ENCODE peak calls at places on chromosome 3, in five cellular contexts. O is heart left ventricle, P is AG10803, F is psoas muscle, H is cardiac fibroblast. M is an unnamed sample.
A peak's percentile ranks its signal among the peaks of the same experiment; 100 is the strongest.

GRCh38 chr3:32577621-32578556 is 7.2 kb upstream of the DYNC1LI1 start:
- DNase-seq in O (no peak), P (peak; percentile 69), F (no peak), H (peak; percentile 73), M (no peak)

GRCh38 chr3:180250172-180250571 is 213.4 kb upstream of the PEX5L start:
- DNase-seq in O (no peak), P (peak; percentile 22), F (no peak), H (no peak), M (no peak)

GRCh38 chr3:120049881-120050539 is 44.2 kb downstream of the GSK3B start:
- DNase-seq in O (no peak), P (no peak), F (no peak), H (no peak), M (no peak)

GRCh38 chr3:31488475-31489017 is 44.2 kb upstream of the STT3B start:
- DNase-seq in O (no peak), P (no peak), F (no peak), H (no peak), M (no peak)

GRCh38 chr3:194787650-194788049 is 102.0 kb downstream of the FAM43A start:
- DNase-seq in O (no peak), P (no peak), F (no peak), H (no peak), M (no peak)

GRCh38 chr3:78140866-78141658 is 1101.2 kb downstream of the ROBO2 start:
- DNase-seq in O (no peak), P (peak; percentile 13), F (no peak), H (peak; percentile 27), M (peak; percentile 54)

GRCh38 chr3:64290864-64291263 is 65.6 kb upstream of the PRICKLE2 start:
- DNase-seq in O (no peak), P (peak; percentile 27), F (no peak), H (peak; percentile 19), M (no peak)

GRCh38 chr3:157573780-157574378 is 70.7 kb upstream of the VEPH1 start:
- DNase-seq in O (no peak), P (no peak), F (no peak), H (peak; percentile 27), M (no peak)

GRCh38 chr3:31793821-31794220 is 187.2 kb downstream of the OSBPL10 start:
- DNase-seq in O (no peak), P (no peak), F (no peak), H (no peak), M (no peak)

GRCh38 chr3:107689355-107689754 is 166.6 kb downstream of the BBX start:
- DNase-seq in O (no peak), P (no peak), F (no peak), H (no peak), M (no peak)

GRCh38 chr3:188197388-188197847 is 43.5 kb downstream of the LPP start:
- DNase-seq in O (no peak), P (no peak), F (no peak), H (no peak), M (no peak)

GRCh38 chr3:16802382-16802781 is 82.4 kb upstream of the PLCL2 start:
- DNase-seq in O (no peak), P (no peak), F (no peak), H (no peak), M (no peak)

GRCh38 chr3:30458376-30458775 is 148.0 kb upstream of the TGFBR2 start:
- DNase-seq in O (no peak), P (peak; percentile 40), F (no peak), H (peak; percentile 55), M (no peak)

GRCh38 chr3:179668429-179668828 is 15.6 kb downstream of the USP13 start:
- DNase-seq in O (no peak), P (no peak), F (no peak), H (no peak), M (no peak)

GRCh38 chr3:28651159-28651558 is 302.5 kb upstream of the AZI2 start:
- DNase-seq in O (no peak), P (no peak), F (no peak), H (peak; percentile 21), M (no peak)

GRCh38 chr3:73653877-73654276 is 29.1 kb upstream of the PDZRN3 start:
- DNase-seq in O (no peak), P (peak; percentile 75), F (no peak), H (peak; percentile 23), M (peak; percentile 34)

GRCh38 chr3:32391643-32392529 is at the start of gene CMTM7:
- DNase-seq in O (peak; percentile 87), P (peak; percentile 49), F (peak; percentile 71), H (peak; percentile 74), M (no peak)

GRCh38 chr3:105984837-105985236 is 116.0 kb upstream of the CBLB start:
- DNase-seq in O (no peak), P (no peak), F (no peak), H (no peak), M (no peak)

GRCh38 chr3:186818956-186819355 is 12.7 kb upstream of the RFC4 start:
- DNase-seq in O (no peak), P (no peak), F (no peak), H (no peak), M (no peak)
- H3K4me3 ChIP-seq in O (no peak overlapping the region), P (no peak overlapping the region), F (no peak overlapping the region), H (no peak overlapping the region), M (no peak overlapping the region)

GRCh38 chr3:46713048-46713897 is 4.4 kb downstream of the PRSS50 start:
- DNase-seq in O (peak; percentile 34), P (no peak), F (no peak), H (no peak), M (no peak)
- TF ChIP-seq CTCF in O (no peak), P (no peak), F (no peak), H (no peak), M (no peak)

GRCh38 chr3:172561894-172562664 is 38.8 kb upstream of the TNFSF10 start:
- DNase-seq in O (no peak), P (no peak), F (no peak), H (no peak), M (no peak)
- H3K4me3 ChIP-seq in O (peak overlapping the region; percentile 19), P (no peak overlapping the region), F (peak overlapping the region; percentile 6), H (no peak overlapping the region), M (no peak overlapping the region)

GRCh38 chr3:71690222-71690821 is 34.9 kb downstream of the EIF4E3 start:
- DNase-seq in O (no peak), P (peak; percentile 93), F (peak; percentile 30), H (peak; percentile 90), M (no peak)

GRCh38 chr3:71692139-71692538 is 33.1 kb downstream of the EIF4E3 start:
- DNase-seq in O (no peak), P (no peak), F (no peak), H (no peak), M (no peak)

GRCh38 chr3:71685686-71686085 is 39.5 kb downstream of the EIF4E3 start:
- DNase-seq in O (no peak), P (no peak), F (no peak), H (no peak), M (no peak)

GRCh38 chr3:71688121-71688520 is 37.1 kb downstream of the EIF4E3 start:
- DNase-seq in O (no peak), P (no peak), F (no peak), H (no peak), M (no peak)

DNA sequence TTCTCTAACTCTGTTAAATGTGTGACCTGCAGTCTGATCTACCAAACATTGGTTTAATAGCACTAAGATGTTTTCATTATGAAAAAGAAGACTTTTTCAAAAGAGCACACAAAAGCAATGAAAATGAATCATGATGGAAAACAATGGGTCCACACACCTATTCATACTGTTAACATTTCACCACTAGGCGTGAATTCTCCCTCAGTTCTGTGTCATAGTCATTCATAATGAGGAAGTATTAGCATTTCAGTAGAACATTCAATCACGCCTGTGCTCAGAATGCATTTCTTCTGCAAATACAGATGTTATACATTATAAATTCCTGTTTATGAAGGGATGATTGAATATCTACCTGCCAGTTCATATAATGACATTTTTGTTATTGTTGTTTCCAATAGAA is 35.9 kb downstream of the EIF4E3 start:
- DNase-seq in O (no peak), P (no peak), F (no peak), H (no peak), M (no peak)
- TF ChIP-seq CTCF in O (no peak), P (no peak), F (no peak), H (no peak), M (no peak)

DNA sequence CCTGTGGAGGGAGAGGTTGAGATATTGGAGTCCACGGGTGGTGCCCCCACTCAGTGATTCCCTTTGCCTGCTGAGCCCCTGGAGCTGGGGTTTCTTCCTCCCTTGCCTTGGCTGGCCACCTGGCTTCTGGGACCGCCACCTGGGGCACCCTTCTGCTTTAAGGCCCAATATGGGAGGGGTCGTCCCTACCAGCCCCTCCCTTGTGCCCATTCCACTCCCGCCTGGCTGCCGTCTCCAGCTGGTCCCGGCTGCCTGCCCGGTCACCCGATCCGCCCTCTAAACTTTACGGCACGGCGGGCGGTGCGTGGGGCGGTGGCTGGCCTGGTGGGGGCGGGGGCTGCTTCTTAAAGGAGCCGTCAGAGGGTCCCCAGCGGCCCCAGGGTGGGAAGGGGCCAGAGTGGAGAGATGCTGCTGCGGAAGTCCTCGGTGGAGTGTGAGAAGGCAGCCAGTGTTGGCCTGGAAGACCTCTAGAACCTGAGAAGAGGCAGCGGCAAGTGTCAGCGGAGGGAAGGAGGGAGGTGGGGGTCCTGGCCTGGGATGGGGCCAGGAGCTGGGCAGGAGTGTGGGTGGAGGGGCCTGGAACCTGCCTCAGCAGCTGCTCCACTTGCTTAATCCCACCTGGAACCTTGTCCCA is 1.6 kb upstream of the SEMA3B start:
- DNase-seq in O (peak; percentile 88), P (no peak), F (peak; percentile 72), H (peak; percentile 54), M (no peak)
- H3K4me3 ChIP-seq in O (peak overlapping the region; percentile 54), P (peak overlapping the region; percentile 72), F (peak overlapping the region; percentile 72), H (peak overlapping the region; percentile 55), M (peak overlapping the region; percentile 51)

DNA sequence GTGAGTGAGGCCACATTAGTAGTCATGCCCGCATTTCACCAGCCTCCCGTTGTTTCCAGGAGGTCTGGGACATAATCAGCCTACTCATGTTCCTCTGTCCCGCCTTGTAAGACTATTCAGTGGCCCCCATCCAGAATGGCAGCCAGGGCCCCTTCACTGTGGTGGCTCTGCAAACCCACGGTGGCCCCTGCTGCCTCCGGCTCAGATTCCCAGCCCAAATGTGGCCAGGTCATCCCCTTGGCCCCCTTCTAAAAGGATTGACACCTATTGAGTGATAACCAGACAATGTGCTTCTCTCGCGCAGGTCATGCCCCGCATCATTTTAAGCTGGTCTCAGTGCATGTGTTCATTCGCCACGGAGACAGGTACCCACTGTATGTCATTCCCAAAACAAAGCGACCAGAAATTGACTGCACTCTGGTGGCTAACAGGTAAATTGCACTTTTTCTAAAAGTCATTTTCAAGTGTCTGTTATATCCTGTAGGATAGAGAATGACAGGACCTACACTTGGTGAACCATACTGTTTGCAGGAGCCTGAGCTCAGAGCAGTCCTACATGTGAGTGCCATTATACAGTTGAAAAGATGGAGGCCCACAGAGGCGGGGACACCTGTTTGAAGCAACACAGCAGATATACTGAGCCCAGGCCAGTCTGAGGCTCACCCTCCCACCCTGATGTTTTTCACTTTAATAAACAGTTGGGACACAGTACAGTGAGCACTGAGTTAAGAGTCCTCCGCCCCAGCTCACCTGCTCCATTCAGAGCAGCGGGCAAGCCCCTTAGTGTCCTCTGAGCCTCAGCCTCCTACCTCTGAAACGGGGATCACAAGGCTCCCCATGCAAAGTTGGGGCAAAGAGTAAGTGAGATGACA is 47.7 kb downstream of the PXYLP1 start:
- DNase-seq in O (no peak), P (no peak), F (no peak), H (peak; percentile 43), M (no peak)
- TF ChIP-seq CTCF in O (peak; percentile 66), P (peak; percentile 50), F (peak; percentile 69), H (peak; percentile 58), M (peak; percentile 65)